ENCODE peak calls at places on chromosomes 2 and 18, in six cellular contexts. K is stomach, H is neural crest cell, B is neural progenitor cell, M is fibroblast of the aortic adventitia, F is foreskin fibroblast. O is an unnamed sample.

GRCh38 chr2:238322001-238322411 is 1.7 kb downstream of the TRAF3IP1 start:
- DNase-seq in B (no peak), M (no peak), F (no peak), H (no peak), K (peak), O (no peak)

GRCh38 chr2:217573565-217573964 is 429.2 kb downstream of the TNS1 start:
- DNase-seq in B (no peak), H (no peak), F (no peak), K (no peak), M (peak), O (no peak)

GRCh38 chr2:26786207-26787023 is 559 bp downstream of the CENPA start:
- DNase-seq in K (no peak), H (no peak), B (no peak), M (no peak), F (no peak), O (no peak)

GRCh38 chr18:42413870-42414269 is 458.8 kb downstream of the PIK3C3 start:
- DNase-seq in M (peak), K (no peak), F (no peak), B (no peak), H (no peak), O (no peak)

GRCh38 chr2:8986327-8986976 is 17.0 kb downstream of the MBOAT2 start:
- DNase-seq in B (peak), H (peak), M (no peak), F (no peak), K (no peak), O (no peak)

GRCh38 chr2:64363848-64364247 is 90.1 kb upstream of the LGALSL start:
- DNase-seq in B (no peak), K (no peak), H (no peak), F (no peak), M (no peak), O (no peak)

GRCh38 chr2:186255823-186256222 is 230.2 kb upstream of the ZC3H15 start:
- DNase-seq in B (no peak), K (no peak), H (no peak), M (no peak), F (no peak), O (no peak)

GRCh38 chr18:50507120-50507590 is 52.7 kb upstream of the MAPK4 start:
- DNase-seq in M (peak), B (peak), K (peak), H (peak), F (no peak), O (peak)

GRCh38 chr2:121721926-121722325 is 14.7 kb downstream of the NIFK start:
- DNase-seq in K (no peak), M (peak), F (peak), B (no peak), H (no peak), O (no peak)

DNA sequence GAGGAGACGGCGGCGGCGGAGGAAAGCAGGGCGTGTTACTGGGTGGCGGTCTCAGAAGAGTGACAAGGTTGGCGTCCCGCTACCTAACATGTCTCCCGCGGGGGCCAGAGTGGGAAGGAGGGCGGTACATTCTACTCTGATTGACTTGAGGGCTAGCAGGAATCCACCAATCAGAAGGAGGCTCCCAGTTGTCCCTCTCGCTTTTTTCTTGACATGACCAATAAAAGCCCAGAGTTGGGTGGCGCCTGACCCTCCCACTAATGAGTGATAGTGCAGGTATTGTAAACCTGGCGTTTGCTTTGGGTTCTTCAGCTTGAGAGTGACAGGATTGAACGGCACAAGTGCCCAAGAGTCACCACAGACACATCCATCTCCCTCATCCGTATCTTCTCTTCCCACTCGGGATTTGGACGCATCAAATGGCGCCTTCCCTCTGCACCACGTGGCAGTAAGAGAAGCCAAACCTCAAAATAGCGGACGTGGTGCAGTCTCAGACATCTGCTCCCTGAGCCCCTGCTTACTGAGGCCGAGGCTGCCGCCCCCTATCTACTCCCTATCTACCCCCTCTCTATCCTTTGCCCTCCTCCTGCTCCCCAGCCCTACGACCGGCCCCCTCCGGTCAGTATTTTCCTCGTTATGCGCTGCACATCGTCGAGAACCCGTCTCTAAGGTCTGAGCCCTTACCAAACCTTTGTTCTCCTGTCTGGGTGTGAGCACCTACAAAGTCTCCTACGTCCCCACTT is 746 bp upstream of the FAM161A start:
- DNase-seq in M (peak), H (peak), B (peak), K (peak), F (peak), O (peak)
- TF ChIP-seq CTCF in M (no peak), H (peak), B (peak), K (no peak), F (no peak), O (no peak)

GRCh38 chr18:1499265-1499664 is 594.6 kb downstream of the ADCYAP1 start:
- DNase-seq in F (no peak), K (no peak), H (no peak), M (peak), B (no peak), O (no peak)
- TF ChIP-seq CTCF in F (no peak), K (no peak), H (peak), M (no peak), B (peak), O (peak)

GRCh38 chr18:62369129-62369644 is 44.1 kb downstream of the TNFRSF11A start:
- DNase-seq in M (no peak), B (no peak), K (no peak), F (no peak), H (no peak), O (no peak)
- TF ChIP-seq CTCF in M (no peak), B (no peak), K (no peak), F (no peak), H (no peak), O (no peak)

GRCh38 chr2:76391663-76392062 is 680.9 kb upstream of the GCFC2 start:
- DNase-seq in F (no peak), K (peak), M (no peak), B (no peak), H (no peak), O (no peak)
- TF ChIP-seq CTCF in F (no peak), K (no peak), M (no peak), B (no peak), H (no peak), O (no peak)

GRCh38 chr2:235087812-235088607 is 136.2 kb downstream of the SH3BP4 start:
- DNase-seq in F (no peak), H (peak), M (peak), B (peak), K (peak), O (peak)
- TF ChIP-seq CTCF in F (no peak), H (no peak), M (peak), B (no peak), K (no peak), O (no peak)

GRCh38 chr2:234702731-234703225 is 205.9 kb upstream of the ARL4C start:
- DNase-seq in K (no peak), B (no peak), H (no peak), F (no peak), M (no peak), O (no peak)

GRCh38 chr2:234703258-234703657 is 206.4 kb upstream of the ARL4C start:
- DNase-seq in F (no peak), B (no peak), H (no peak), K (no peak), M (no peak), O (no peak)

GRCh38 chr2:234708091-234708683 is 211.3 kb upstream of the ARL4C start:
- DNase-seq in K (no peak), F (peak), H (no peak), M (peak), B (peak), O (no peak)

GRCh38 chr2:234706086-234706485 is 209.2 kb upstream of the ARL4C start:
- DNase-seq in B (no peak), F (no peak), K (no peak), H (no peak), M (no peak), O (no peak)

GRCh38 chr2:234705108-234705507 is 208.2 kb upstream of the ARL4C start:
- DNase-seq in B (no peak), M (peak), H (no peak), K (no peak), F (peak), O (no peak)
- TF ChIP-seq CTCF in B (no peak), M (no peak), H (no peak), K (no peak), F (no peak), O (no peak)

GRCh38 chr2:207748993-207749392 is 20.7 kb downstream of the FZD5 start:
- DNase-seq in B (no peak), K (no peak), M (no peak), F (no peak), H (no peak), O (no peak)
- TF ChIP-seq CTCF in B (no peak), K (no peak), M (no peak), F (no peak), H (peak), O (peak)

DNA sequence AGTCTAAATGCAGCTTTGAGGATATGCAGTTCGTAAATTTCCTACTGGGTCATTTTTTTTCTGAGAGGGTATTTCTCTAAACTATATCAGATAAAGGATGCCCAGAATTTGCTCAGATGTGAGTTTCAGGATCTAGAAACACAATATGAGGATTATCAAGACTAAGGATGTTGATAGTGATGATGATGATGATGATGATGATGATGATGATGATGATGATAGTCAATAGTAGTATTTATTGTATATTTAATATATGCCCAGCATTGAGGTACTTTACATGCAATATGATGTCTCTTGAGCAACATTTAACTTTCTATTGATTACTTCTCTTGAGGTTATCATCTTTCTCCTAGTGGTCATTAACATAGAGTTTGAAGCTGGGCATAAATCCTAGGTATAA is 222.1 kb upstream of the NRP2 start:
- DNase-seq in M (no peak), K (no peak), F (no peak), H (no peak), B (no peak), O (no peak)
- TF ChIP-seq CTCF in M (no peak), K (no peak), F (no peak), H (no peak), B (no peak), O (no peak)

DNA sequence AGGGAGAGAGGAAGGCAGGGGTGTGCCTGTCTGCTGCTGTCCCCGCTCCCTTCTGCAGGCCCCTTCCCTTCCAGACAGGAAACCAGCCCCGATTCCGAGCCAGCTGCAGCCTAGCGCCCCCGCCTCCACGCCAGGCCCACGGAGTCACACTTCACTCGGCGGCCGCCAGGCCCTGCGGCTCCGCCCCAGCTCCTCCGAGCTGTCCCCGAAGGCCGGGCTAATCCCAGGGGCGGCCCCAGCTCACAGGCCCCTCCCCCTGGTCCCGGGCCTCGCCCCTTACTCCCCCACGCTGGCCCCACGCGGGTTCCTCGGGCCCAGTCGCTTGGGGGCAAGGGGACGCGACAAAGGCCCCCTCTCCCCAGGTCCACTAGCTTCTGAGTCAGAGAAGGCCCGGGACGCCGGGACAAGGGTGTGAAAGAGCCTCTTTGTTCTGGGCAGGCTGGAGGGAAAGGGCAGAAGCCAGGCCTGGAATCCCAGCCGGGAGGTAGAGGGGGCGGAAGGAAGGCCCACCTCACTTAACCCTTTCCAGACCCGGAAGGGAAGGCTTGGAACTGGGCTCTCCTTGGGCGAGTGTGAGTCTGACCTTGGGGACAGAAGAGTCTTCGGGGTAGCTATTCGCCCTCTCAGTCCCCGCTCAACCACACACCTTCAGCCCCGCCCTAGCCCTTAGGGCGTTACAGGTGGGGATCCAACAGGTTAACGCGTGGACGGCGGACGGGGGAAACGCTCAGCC is 1.2 kb downstream of the RTKN start:
- DNase-seq in F (peak), H (peak), M (peak), B (peak), K (peak), O (peak)
- TF ChIP-seq CTCF in F (no peak), H (peak), M (peak), B (peak), K (no peak), O (no peak)